ENCODE peak calls at places on chromosome 12, in six cellular contexts. Y is transverse colon; V is tibial artery; U is CD8-positive, alpha-beta T cell; M is fibroblast of lung; Q is upper lobe of left lung. G is an unnamed sample.

GRCh38 chr12:72546106-72546505 is 273.9 kb downstream of the TRHDE start:
- DNase-seq in Y (no peak), V (no peak), U (no peak), M (peak; percentile 70), Q (no peak), G (no peak)

GRCh38 chr12:81517296-81517695 is 241.9 kb downstream of the PPFIA2 start:
- DNase-seq in Y (no peak), V (no peak), U (no peak), M (no peak), Q (peak; percentile 32), G (no peak)

GRCh38 chr12:71840226-71840847 is 778 bp downstream of the TBC1D15 start:
- DNase-seq in Y (no peak), V (no peak), U (no peak), M (peak; percentile 73), Q (no peak), G (peak; percentile 81)

GRCh38 chr12:57868870-57869609 is 22.5 kb upstream of the CTDSP2 start:
- DNase-seq in Y (no peak), V (peak; percentile 58), U (no peak), M (no peak), Q (no peak), G (no peak)

GRCh38 chr12:50182461-50182860 is 15.3 kb upstream of the CERS5 start:
- DNase-seq in Y (no peak), V (no peak), U (no peak), M (no peak), Q (no peak), G (no peak)

GRCh38 chr12:83042441-83043215 is 355.9 kb downstream of the TMTC2 start:
- DNase-seq in Y (no peak), V (no peak), U (no peak), M (peak; percentile 64), Q (no peak), G (no peak)

GRCh38 chr12:65098364-65098763 is 22.7 kb downstream of the WIF1 start:
- DNase-seq in Y (no peak), V (no peak), U (no peak), M (peak; percentile 7), Q (peak; percentile 22), G (no peak)

GRCh38 chr12:97229036-97229435 is 233.6 kb upstream of the RMST start:
- DNase-seq in Y (no peak), V (no peak), U (no peak), M (no peak), Q (no peak), G (no peak)

GRCh38 chr12:87428701-87429277 is 600.4 kb downstream of the C12orf50 start:
- DNase-seq in Y (no peak), V (no peak), U (no peak), M (peak; percentile 64), Q (no peak), G (peak; percentile 62)

GRCh38 chr12:113259499-113259953 is 38.3 kb downstream of the TPCN1 start:
- DNase-seq in Y (peak; percentile 68), V (peak; percentile 88), U (no peak), M (no peak), Q (peak; percentile 49), G (no peak)

GRCh38 chr12:130027798-130028197 is 124.0 kb upstream of the TMEM132D start:
- DNase-seq in Y (no peak), V (no peak), U (no peak), M (no peak), Q (no peak), G (no peak)

GRCh38 chr12:103882861-103883596 is 42.0 kb upstream of the NT5DC3 start:
- DNase-seq in Y (no peak), V (no peak), U (no peak), M (no peak), Q (no peak), G (peak; percentile 85)

GRCh38 chr12:45794422-45794821 is 64.9 kb downstream of the ARID2 start:
- DNase-seq in Y (no peak), V (no peak), U (no peak), M (no peak), Q (no peak), G (no peak)

GRCh38 chr12:32860182-32860581 is 36.4 kb downstream of the PKP2 start:
- DNase-seq in Y (no peak), V (no peak), U (no peak), M (peak; percentile 44), Q (no peak), G (peak; percentile 82)

GRCh38 chr12:57852620-57853509 is 6.3 kb upstream of the CTDSP2 start:
- DNase-seq in Y (peak; percentile 19), V (peak; percentile 71), U (no peak), M (no peak), Q (peak; percentile 72), G (no peak)

GRCh38 chr12:99146730-99147129 is 500.8 kb upstream of the GARIN6 start:
- DNase-seq in Y (no peak), V (no peak), U (no peak), M (no peak), Q (no peak), G (no peak)

GRCh38 chr12:41008472-41008871 is 179.6 kb upstream of the PDZRN4 start:
- DNase-seq in Y (no peak), V (no peak), U (no peak), M (no peak), Q (no peak), G (no peak)

GRCh38 chr12:28086521-28086920 is 103.7 kb upstream of the CCDC91 start:
- DNase-seq in Y (no peak), V (no peak), U (no peak), M (peak; percentile 39), Q (no peak), G (no peak)

GRCh38 chr12:38141861-38142260 is 174.7 kb upstream of the ALG10B start:
- DNase-seq in Y (no peak), V (no peak), U (no peak), M (no peak), Q (no peak), G (no peak)

GRCh38 chr12:123132951-123133619 is 17.8 kb downstream of the PITPNM2 start:
- DNase-seq in Y (no peak), V (no peak), U (no peak), M (no peak), Q (no peak), G (no peak)

GRCh38 chr12:56280849-56281248 is 14.1 kb downstream of the COQ10A start:
- DNase-seq in Y (no peak), V (no peak), U (no peak), M (no peak), Q (peak; percentile 28), G (no peak)

GRCh38 chr12:80943345-80943744 is 5.6 kb upstream of the LIN7A start:
- DNase-seq in Y (no peak), V (no peak), U (no peak), M (no peak), Q (no peak), G (no peak)

GRCh38 chr12:5204271-5204670 is 160.6 kb downstream of the KCNA5 start:
- DNase-seq in Y (no peak), V (no peak), U (no peak), M (no peak), Q (no peak), G (no peak)

GRCh38 chr12:23909559-23909958 is 39.9 kb downstream of the SOX5 start:
- DNase-seq in Y (no peak), V (no peak), U (no peak), M (no peak), Q (no peak), G (no peak)

GRCh38 chr12:51848843-51849735 is 571 bp upstream of the FIGNL2 start:
- DNase-seq in Y (no peak), V (no peak), U (no peak), M (no peak), Q (no peak), G (no peak)

GRCh38 chr12:92604786-92605185 is 98.0 kb upstream of the PLEKHG7 start:
- DNase-seq in Y (no peak), V (no peak), U (no peak), M (no peak), Q (no peak), G (no peak)

GRCh38 chr12:29957835-29958234 is 174.1 kb upstream of the TMTC1 start:
- DNase-seq in Y (no peak), V (no peak), U (no peak), M (no peak), Q (no peak), G (no peak)

GRCh38 chr12:100295764-100296555 is 29.0 kb downstream of the SCYL2 start:
- DNase-seq in Y (no peak), V (no peak), U (no peak), M (peak; percentile 59), Q (no peak), G (no peak)

GRCh38 chr12:46480282-46480681 is 107.7 kb upstream of the SLC38A2 start:
- DNase-seq in Y (no peak), V (no peak), U (no peak), M (no peak), Q (no peak), G (no peak)

GRCh38 chr12:1496162-1496925 is 98.0 kb downstream of the FBXL14 start:
- DNase-seq in Y (peak; percentile 70), V (no peak), U (no peak), M (peak; percentile 34), Q (no peak), G (no peak)

GRCh38 chr12:51242150-51242549 is 3.5 kb downstream of the DAZAP2 start:
- DNase-seq in Y (no peak), V (peak; percentile 29), U (no peak), M (no peak), Q (peak; percentile 48), G (no peak)

DNA sequence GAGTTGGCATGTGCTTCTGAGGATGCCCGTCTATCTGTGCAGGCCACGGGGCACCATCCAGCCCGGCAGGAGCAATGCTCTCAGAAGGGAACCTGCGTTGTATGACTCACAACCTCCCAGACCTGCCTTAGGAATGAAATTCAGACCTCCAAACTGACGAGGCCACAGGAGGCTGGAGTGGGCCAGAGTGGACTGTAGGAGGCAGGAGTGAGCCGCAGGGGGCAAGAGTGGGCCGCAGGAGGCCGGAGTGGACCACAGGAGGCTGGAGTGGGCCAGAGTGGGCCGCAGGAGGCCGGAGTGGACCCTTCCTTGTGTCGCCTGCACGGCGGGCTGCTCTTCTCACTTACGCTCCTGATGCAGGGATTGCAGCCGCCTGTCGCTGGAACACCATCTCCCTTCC is 11.1 kb upstream of the FBRSL1 start:
- DNase-seq in Y (no peak), V (no peak), U (no peak), M (no peak), Q (no peak), G (no peak)
- H3K27me3 ChIP-seq in Y (no peaks in the 10 kb centered on the region), V (no peaks in the 10 kb centered on the region), U (no peaks in the 10 kb centered on the region), M (no peaks in the 10 kb centered on the region), Q (no peaks in the 10 kb centered on the region), G (peaks cover 22% of the 10 kb centered on the region)

GRCh38 chr12:78402366-78403134 is 462.0 kb upstream of the SYT1 start:
- DNase-seq in Y (no peak), V (no peak), U (no peak), M (peak; percentile 32), Q (no peak), G (no peak)
- H3K27ac ChIP-seq in Y (no peak overlapping the region), V (no peak overlapping the region), U (no peak overlapping the region), M (no peak overlapping the region), Q (no peak overlapping the region), G (no peak overlapping the region)

DNA sequence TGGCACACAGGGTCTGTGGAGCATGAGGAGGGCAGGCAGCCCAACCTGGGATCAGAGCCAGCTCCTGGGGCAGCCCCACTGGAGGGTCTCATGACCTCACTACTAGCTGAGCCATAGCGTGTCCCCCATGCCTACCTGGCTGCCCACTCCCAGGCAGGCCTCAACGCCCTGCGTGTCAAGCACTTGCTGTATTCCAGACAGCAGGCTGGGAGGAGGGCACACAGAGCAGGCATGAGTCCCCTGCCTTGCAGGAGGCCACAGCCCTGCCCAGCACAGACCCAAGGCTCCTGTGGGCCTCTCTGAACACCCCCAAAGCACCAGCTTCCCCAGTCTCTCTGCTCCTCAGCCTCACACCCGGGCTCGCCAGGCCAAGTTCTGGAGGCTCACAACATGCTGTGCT is 64.0 kb downstream of the IQSEC3 start:
- DNase-seq in Y (no peak), V (no peak), U (no peak), M (no peak), Q (no peak), G (no peak)
- H3K4me1 ChIP-seq in Y (no peaks in the 10 kb centered on the region), V (no peaks in the 10 kb centered on the region), U (no peaks in the 10 kb centered on the region), M (no peaks in the 10 kb centered on the region), Q (no peaks in the 10 kb centered on the region), G (no peaks in the 10 kb centered on the region)

GRCh38 chr12:120390540-120391120 is 21.7 kb upstream of the MSI1 start:
- DNase-seq in Y (no peak), V (no peak), U (no peak), M (no peak), Q (no peak), G (no peak)
- H3K27me3 ChIP-seq in Y (peaks cover 21% of the 10 kb centered on the region), V (no peaks in the 10 kb centered on the region), U (no peaks in the 10 kb centered on the region), M (peaks cover 28% of the 10 kb centered on the region), Q (no peaks in the 10 kb centered on the region), G (peaks cover 19% of the 10 kb centered on the region)